ENCODE peak calls at places on chromosomes 11 and 22, in four cellular contexts. S is foreskin fibroblast, M is transverse colon, I is colonic mucosa. U is an unnamed sample.

GRCh38 chr22:20881231-20881630 is 22.4 kb downstream of the SNAP29 start:
- DNase-seq in S (peak), I (no peak), M (no peak), U (no peak)

GRCh38 chr11:19689281-19689975 is 23.2 kb upstream of the NAV2 start:
- DNase-seq in I (no peak), M (no peak), S (no peak), U (no peak)

GRCh38 chr11:116853461-116854073 is 16.1 kb upstream of the APOA1 start:
- DNase-seq in M (peak), S (peak), I (peak), U (no peak)

GRCh38 chr11:59669611-59670009 is 773 bp upstream of the PATL1 start:
- DNase-seq in S (peak), I (peak), M (peak), U (no peak)

GRCh38 chr11:118172356-118172755 is 4.1 kb downstream of the SCN2B start:
- DNase-seq in M (no peak), I (no peak), S (no peak), U (no peak)

GRCh38 chr11:69144719-69145365 is 10.9 kb upstream of the SMIM38 start:
- DNase-seq in S (peak), M (no peak), I (no peak), U (no peak)

GRCh38 chr11:56345739-56346138 is at the start of gene OR8K1:
- DNase-seq in S (no peak), M (no peak), I (no peak), U (no peak)

GRCh38 chr11:122723576-122723975 is 68.1 kb downstream of the UBASH3B start:
- DNase-seq in S (no peak), I (no peak), M (no peak), U (no peak)

GRCh38 chr11:9274499-9275228 is 9.5 kb upstream of the DENND5A start:
- DNase-seq in I (no peak), M (no peak), S (peak), U (no peak)

GRCh38 chr22:38186429-38186828 is 4.8 kb upstream of the PLA2G6 start:
- DNase-seq in M (no peak), S (peak), I (no peak), U (no peak)

GRCh38 chr11:68942751-68943271 is 38.0 kb downstream of the MRGPRD start:
- DNase-seq in S (no peak), I (no peak), M (peak), U (no peak)

GRCh38 chr22:49084203-49084602 is 743.5 kb downstream of the BRD1 start:
- DNase-seq in S (no peak), I (no peak), M (no peak), U (no peak)

GRCh38 chr11:459511-460220 is 9.6 kb downstream of the PTDSS2 start:
- DNase-seq in M (no peak), S (no peak), I (no peak), U (no peak)

GRCh38 chr11:19656140-19656541 is 56.5 kb upstream of the NAV2 start:
- DNase-seq in I (no peak), S (no peak), M (no peak), U (no peak)

GRCh38 chr11:69963533-69964246 is 114.4 kb upstream of the ANO1 start:
- DNase-seq in I (no peak), S (no peak), M (no peak), U (no peak)

GRCh38 chr11:82864268-82864667 is 36.0 kb downstream of the PRCP start:
- DNase-seq in S (peak), I (peak), M (peak), U (no peak)

GRCh38 chr11:102807921-102808320 is 10.0 kb upstream of the MMP1 start:
- DNase-seq in S (no peak), I (no peak), M (no peak), U (no peak)

GRCh38 chr22:48491451-48491941 is 1336.2 kb downstream of the BRD1 start:
- DNase-seq in I (no peak), S (peak), M (no peak), U (peak)

GRCh38 chr22:37894939-37895670 is 11.0 kb upstream of the MICALL1 start:
- DNase-seq in S (no peak), I (no peak), M (no peak), U (no peak)

GRCh38 chr22:46453006-46453828 is 84.2 kb downstream of the CELSR1 start:
- DNase-seq in M (no peak), S (no peak), I (no peak), U (no peak)

GRCh38 chr11:131041331-131042040 is 125.2 kb upstream of the SNX19 start:
- DNase-seq in S (peak), M (no peak), I (no peak), U (no peak)

GRCh38 chr11:1227551-1228182 is 4.8 kb downstream of the MUC5B start:
- DNase-seq in M (peak), I (peak), S (no peak), U (peak)

GRCh38 chr22:24200616-24201212 is 19.4 kb downstream of the SUSD2 start:
- DNase-seq in S (peak), M (no peak), I (no peak), U (no peak)

GRCh38 chr11:65558002-65558784 is at the start of gene LTBP3:
- DNase-seq in I (peak), S (peak), M (peak), U (no peak)

GRCh38 chr11:67239795-67240574 is 26.3 kb upstream of the GRK2 start:
- DNase-seq in M (peak), S (peak), I (peak), U (peak)
- TF ChIP-seq CTCF in M (no peak), S (no peak), I (no peak), U (peak)

DNA sequence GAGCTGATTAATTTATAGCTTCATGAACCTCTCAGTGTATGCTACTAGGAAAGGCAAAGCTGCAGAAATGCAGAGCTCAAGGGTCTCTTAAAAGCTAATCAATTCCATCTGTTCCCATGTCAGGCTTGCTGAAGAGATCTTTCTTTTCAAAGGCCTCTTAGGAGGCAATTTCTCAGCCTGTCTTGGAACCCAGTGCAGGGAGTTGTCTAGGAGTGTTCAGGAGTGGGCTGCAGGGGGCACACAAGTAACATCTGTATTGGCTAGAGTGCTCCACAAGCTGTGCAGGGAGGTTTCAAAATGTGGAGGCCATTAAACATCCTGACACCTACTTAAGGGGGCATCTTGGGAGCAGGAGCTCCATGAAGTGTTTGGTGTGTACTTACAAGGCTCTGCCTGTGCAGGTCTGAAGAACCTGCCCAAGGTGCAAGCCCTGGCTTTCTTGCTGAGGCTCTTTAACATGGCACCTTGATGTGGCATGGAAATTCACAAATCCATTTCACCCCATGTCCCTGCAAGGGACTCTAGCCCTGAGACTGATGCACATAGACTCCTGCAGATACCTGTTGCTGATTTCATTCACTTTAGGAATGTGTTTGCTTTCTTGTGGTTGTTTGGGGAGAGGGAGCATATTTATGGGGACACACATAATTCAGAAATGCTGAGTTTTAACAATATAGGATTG is 134.7 kb downstream of the ME3 start:
- DNase-seq in M (no peak), S (peak), I (no peak), U (no peak)
- TF ChIP-seq CTCF in M (no peak), S (no peak), I (no peak), U (peak)

GRCh38 chr22:36660931-36661330 is 42.6 kb downstream of the CACNG2 start:
- DNase-seq in M (no peak), I (no peak), S (no peak), U (no peak)
- TF ChIP-seq CTCF in M (no peak), I (no peak), S (no peak), U (no peak)

GRCh38 chr22:41595703-41596102 is 6.1 kb upstream of the PMM1 start:
- DNase-seq in I (no peak), S (no peak), M (no peak), U (no peak)

GRCh38 chr22:41597635-41597953 is 8.0 kb upstream of the PMM1 start:
- DNase-seq in M (no peak), S (no peak), I (no peak), U (no peak)

GRCh38 chr22:41598891-41599635 is 9.4 kb upstream of the PMM1 start:
- DNase-seq in S (no peak), I (no peak), M (no peak), U (no peak)

GRCh38 chr22:41598081-41598480 is 8.4 kb upstream of the PMM1 start:
- DNase-seq in M (no peak), I (no peak), S (peak), U (no peak)

DNA sequence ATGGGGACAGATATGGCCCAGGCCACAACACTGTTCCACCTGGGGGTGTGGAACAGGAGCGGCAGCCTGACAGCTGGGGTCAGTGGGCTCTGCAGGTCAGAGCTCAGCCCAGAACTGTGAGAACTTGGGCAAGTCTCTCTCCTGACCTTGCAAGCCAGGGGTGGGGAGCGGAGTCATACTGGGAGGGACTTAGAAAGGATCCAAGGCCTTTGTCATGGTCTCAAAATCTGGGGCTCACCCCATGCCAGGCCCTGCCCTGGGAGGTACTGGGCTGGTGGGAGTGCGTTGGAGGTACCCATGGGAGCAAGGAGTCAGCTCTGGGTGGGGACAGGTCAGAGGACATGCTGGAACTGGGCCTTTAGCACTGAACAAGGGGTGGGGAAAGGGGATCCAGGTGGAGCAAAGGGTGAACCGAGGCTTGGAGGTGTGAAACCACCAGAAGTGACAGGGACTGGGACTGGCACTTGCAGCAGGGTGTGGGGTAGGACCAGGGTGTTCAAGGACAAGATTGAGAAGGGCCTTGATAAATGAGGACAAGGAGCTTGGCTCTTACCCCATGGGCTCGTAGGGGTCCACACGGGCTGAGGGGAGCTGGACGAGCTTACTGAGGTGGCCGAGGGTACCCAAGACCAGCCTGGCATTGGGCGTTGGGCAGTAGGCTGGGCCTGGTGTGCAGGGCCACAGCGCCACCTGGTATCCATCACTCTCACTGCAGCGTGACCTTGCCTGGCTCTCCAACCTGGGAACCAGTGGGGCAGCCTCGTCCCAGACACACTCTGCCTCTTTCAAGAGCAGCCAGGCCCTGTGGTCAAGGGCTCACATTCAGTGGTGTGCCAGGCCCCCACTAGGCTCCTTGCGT is 7.4 kb upstream of the PMM1 start:
- DNase-seq in S (peak), I (peak), M (peak), U (no peak)
- TF ChIP-seq CTCF in S (peak), I (peak), M (peak), U (peak)

DNA sequence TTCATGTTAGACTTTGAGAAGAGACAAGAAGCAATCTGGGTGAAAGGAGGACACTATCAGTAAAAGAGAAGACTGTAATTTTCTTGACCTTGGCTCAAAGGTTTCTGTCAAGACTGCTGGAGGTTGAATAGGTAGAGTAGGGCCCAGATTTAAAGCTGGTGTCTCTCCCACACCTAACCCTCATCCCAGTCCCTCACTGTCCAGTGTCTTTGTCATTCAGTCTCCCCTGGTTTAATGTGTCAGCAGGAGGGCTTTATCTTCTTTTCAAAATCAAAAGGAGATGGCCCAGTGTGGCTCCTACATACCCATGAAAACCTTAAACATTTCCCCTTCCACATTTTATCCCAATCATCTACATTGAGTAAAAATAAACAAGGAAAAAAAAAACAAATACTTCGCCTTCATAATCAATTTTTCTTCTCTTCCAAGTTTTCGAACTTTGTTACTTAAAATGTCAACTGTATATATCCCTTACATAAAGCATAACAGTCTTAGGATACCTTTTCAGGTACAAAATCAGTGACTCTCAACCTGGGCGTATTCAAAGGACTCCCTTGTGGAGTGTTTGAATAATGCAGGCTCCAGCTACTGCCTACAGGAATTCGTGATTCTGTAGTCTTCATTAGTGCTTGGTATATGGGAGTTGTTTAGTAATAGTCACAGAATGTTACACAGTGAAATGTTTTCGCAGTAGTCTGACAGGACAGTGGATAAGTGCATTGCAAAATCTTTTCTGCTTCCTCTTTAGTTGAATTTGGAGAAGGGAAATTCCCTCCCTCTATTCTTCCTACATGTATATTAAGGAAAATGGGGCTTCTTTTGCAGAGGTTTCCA is 87.2 kb downstream of the FAT3 start:
- DNase-seq in S (no peak), M (no peak), I (no peak), U (no peak)
- TF ChIP-seq CTCF in S (no peak), M (no peak), I (no peak), U (peak)

GRCh38 chr22:30948930-30949342 is 19.6 kb downstream of the MORC2 start:
- DNase-seq in S (peak), I (no peak), M (no peak), U (no peak)
- TF ChIP-seq CTCF in S (no peak), I (no peak), M (no peak), U (peak)

DNA sequence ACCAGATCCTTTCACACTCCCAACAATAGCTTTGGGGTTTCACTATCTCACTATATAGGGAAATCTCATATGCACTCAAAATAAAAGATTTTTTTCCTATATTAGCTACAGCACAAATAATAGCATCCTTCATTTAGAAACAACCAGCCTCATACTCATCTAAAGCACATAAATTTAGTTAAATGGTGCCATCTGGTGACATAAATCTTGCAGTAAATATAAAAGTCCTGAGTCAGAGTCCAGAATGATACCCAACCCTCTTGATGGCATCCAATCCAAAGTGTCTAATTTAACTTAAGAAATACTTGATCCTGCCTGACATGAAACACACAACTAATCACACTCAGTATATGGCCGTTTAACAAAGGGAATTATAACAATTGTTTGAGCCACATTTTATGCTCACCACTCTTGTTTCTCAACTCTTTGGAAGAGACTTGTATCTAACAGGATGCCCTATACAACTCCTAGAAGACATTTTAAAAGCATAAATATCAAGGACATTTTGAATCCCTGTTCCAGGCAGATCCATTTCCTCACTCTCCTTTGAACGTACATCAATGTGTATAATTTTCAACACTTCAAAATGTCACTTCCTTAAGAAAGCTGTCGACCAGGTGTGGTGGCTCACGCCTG is 36.2 kb downstream of the DLG2 start:
- DNase-seq in I (no peak), M (no peak), S (peak), U (no peak)
- TF ChIP-seq CTCF in I (peak), M (no peak), S (no peak), U (peak)

GRCh38 chr22:41830174-41830573 is 2.7 kb upstream of the SREBF2 start:
- DNase-seq in M (no peak), S (no peak), I (no peak), U (no peak)
- TF ChIP-seq CTCF in M (no peak), S (no peak), I (no peak), U (no peak)

GRCh38 chr22:29156507-29156906 is 49.2 kb upstream of the EMID1 start:
- DNase-seq in I (no peak), S (peak), M (no peak), U (no peak)
- TF ChIP-seq CTCF in I (no peak), S (peak), M (no peak), U (no peak)

U was measured in type B pancreatic cell.